ENCODE peak calls at places on chromosome 18, in four cellular contexts. B is breast epithelium, Y is left lung, V is heart right ventricle. Q is an unnamed sample. For H3K9me3, the result is how much of the 10 kb centered on the place peaks cover.

GRCh38 chr18:48488388-48488850 is 50.4 kb upstream of the CTIF start:
- DNase-seq in Y (peak), V (peak), B (no peak), Q (no peak)

GRCh38 chr18:57811477-57812125 is 8.5 kb upstream of the ATP8B1 start:
- DNase-seq in Y (no peak), B (no peak), V (no peak), Q (no peak)

GRCh38 chr18:607930-608329 is 11.1 kb downstream of the CLUL1 start:
- DNase-seq in B (no peak), V (no peak), Y (no peak), Q (no peak)

GRCh38 chr18:59537581-59537980 is 159.6 kb downstream of the CCBE1 start:
- DNase-seq in V (no peak), Y (no peak), B (no peak), Q (no peak)

GRCh38 chr18:22272242-22272641 is 102.9 kb downstream of the GATA6 start:
- DNase-seq in B (no peak), V (no peak), Y (no peak), Q (no peak)

GRCh38 chr18:53375641-53376040 is 848.8 kb downstream of the MBD2 start:
- DNase-seq in V (no peak), B (no peak), Y (peak), Q (no peak)

GRCh38 chr18:39519741-39520140 is 1954.1 kb upstream of the CELF4 start:
- DNase-seq in V (no peak), Y (no peak), B (no peak), Q (no peak)

GRCh38 chr18:80249217-80250093 is 2.1 kb upstream of the PARD6G start:
- DNase-seq in V (no peak), Y (no peak), B (no peak), Q (no peak)

GRCh38 chr18:25233582-25234362 is 118.2 kb downstream of the ZNF521 start:
- DNase-seq in B (no peak), Y (no peak), V (no peak), Q (no peak)

GRCh38 chr18:22697561-22697960 is 235.6 kb upstream of the RBBP8 start:
- DNase-seq in V (no peak), B (no peak), Y (no peak), Q (no peak)

GRCh38 chr18:3194947-3195612 is 24.7 kb downstream of the MYOM1 start:
- DNase-seq in V (no peak), B (no peak), Y (no peak), Q (no peak)

GRCh38 chr18:9961031-9961430 is 47.2 kb downstream of the VAPA start:
- DNase-seq in B (no peak), V (no peak), Y (no peak), Q (no peak)

GRCh38 chr18:59706499-59706898 is 9.3 kb upstream of the CCBE1 start:
- DNase-seq in Y (no peak), B (no peak), V (no peak), Q (no peak)

GRCh38 chr18:39969813-39970494 is 1985.1 kb upstream of the PIK3C3 start:
- DNase-seq in Y (no peak), V (no peak), B (no peak), Q (no peak)

GRCh38 chr18:56888978-56889377 is 237.8 kb downstream of the WDR7 start:
- DNase-seq in B (no peak), Y (no peak), V (no peak), Q (no peak)

GRCh38 chr18:65751145-65752085 is 603 bp downstream of the CDH7 start:
- DNase-seq in V (peak), Y (no peak), B (no peak), Q (no peak)

GRCh38 chr18:48974304-48975220 is 23.8 kb upstream of the SMAD7 start:
- DNase-seq in Y (no peak), V (peak), B (no peak), Q (no peak)

GRCh38 chr18:38318416-38318815 is 752.8 kb upstream of the CELF4 start:
- DNase-seq in B (no peak), V (no peak), Y (no peak), Q (no peak)

GRCh38 chr18:59008302-59008974 is 131.2 kb upstream of the SEC11C start:
- DNase-seq in Y (no peak), B (peak), V (no peak), Q (no peak)

GRCh38 chr18:46333371-46334199 is 229.4 kb downstream of the HAUS1 start:
- DNase-seq in Y (no peak), B (peak), V (peak), Q (no peak)

GRCh38 chr18:2028986-2029385 is 542.3 kb downstream of the METTL4 start:
- DNase-seq in V (no peak), B (no peak), Y (no peak), Q (no peak)

DNA sequence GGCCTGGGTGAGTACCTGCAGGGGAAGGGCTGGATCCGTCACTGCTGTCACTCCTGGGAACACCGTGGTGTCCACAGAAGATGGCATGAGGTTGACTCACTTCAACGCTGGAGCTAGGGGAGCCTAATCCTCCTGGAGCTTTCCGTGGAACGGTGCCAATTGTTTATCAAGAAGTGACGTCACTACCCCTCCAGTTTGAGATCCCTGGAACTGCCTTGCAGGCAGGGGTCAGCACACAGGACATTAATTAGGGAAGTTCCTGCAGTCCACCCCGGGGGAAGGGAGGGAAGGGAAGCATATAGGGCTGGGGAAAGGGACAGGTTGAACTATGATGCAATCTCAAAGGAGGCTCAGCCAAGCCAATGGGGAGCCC is 408.6 kb downstream of the GALR1 start:
- DNase-seq in Y (no peak), V (no peak), B (no peak), Q (no peak)
- H3K9me3 ChIP-seq in Y (under half), V (under half), B (under half), Q (under half)

GRCh38 chr18:72180689-72181088 is 363.5 kb downstream of the CBLN2 start:
- DNase-seq in Y (no peak), V (no peak), B (no peak), Q (no peak)
- H3K9me3 ChIP-seq in Y (under half), V (under half), B (under half), Q (under half)

DNA sequence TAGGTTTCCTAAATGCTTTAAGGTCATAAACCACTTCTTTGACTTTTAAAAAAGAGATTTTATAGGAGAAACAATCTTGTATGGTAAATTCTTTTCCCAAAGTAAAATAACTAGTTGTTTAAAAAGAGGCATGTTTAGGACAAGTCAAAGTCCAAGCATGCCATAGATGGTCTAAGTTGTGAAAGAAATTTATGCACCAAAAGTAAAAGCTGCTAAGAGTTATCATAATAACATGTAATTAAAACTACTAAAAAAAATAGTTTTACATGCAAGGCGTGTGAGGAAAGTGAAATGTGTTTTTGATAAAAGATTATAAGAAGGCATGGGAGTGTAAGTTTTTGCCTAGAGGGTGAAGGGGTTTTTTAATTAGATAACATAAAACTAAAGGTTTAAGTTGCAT is 22.5 kb downstream of the FAM210A start:
- DNase-seq in B (no peak), Y (no peak), V (no peak), Q (no peak)
- H3K9me3 ChIP-seq in B (under half), Y (half or more), V (half or more), Q (under half)

DNA sequence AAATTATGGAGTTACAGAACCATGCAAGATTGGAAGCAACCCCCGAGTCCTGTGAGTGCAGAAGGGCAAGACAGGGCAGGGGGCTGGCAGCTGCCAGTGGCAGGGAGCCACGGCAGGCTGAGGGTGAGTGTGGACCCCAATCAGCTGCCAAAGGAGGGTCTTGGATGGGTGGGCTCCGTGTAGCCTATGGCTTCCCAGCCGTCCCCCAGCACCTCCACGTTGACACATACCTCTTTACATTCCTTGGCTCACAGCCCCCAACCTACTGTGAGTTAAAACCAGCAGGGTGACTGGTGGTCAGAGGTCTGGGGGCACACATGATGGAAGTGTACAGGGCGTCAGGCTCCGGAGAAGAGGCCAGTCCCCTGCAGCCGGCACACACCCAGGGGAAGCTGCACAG is 60.9 kb upstream of the SALL3 start:
- DNase-seq in Y (no peak), B (no peak), V (no peak), Q (no peak)
- H3K9me3 ChIP-seq in Y (under half), B (under half), V (under half), Q (under half)

GRCh38 chr18:14949800-14950415 is 201.9 kb downstream of the ANKRD30B start:
- DNase-seq in B (no peak), V (no peak), Y (no peak), Q (no peak)
- H3K9me3 ChIP-seq in B (under half), V (under half), Y (under half), Q (under half)